ENCODE peak calls at places on chromosomes 3 and 15, in ten cellular contexts. E, D, K, C, X, R, M, S, Q and W are unnamed samples.

GRCh38 chr15:40470423-40471104 is at the start of gene CHST14:
- DNase-seq in R (peak), Q (peak), S (no peak), D (peak), K (peak), C (peak), X (peak), E (peak), M (peak), W (peak)

GRCh38 chr3:8988791-8989558 is 25.7 kb upstream of the RAD18 start:
- DNase-seq in R (no peak), M (no peak), E (no peak), C (no peak), K (no peak), Q (no peak), S (no peak), X (no peak), D (no peak), W (no peak)

GRCh38 chr3:42723146-42723683 is 20.6 kb upstream of the HHATL start:
- DNase-seq in K (no peak), S (no peak), X (no peak), D (no peak), M (peak), C (no peak), E (no peak), R (no peak), Q (no peak), W (no peak)

GRCh38 chr3:4587061-4587837 is 94.1 kb downstream of the ITPR1 start:
- DNase-seq in D (no peak), Q (peak), S (no peak), X (no peak), R (no peak), M (no peak), K (no peak), C (peak), E (no peak), W (no peak)

GRCh38 chr3:41933154-41933676 is 28.7 kb downstream of the ULK4 start:
- DNase-seq in K (no peak), E (no peak), R (no peak), M (no peak), S (peak), C (peak), Q (no peak), D (no peak), X (peak), W (no peak)

GRCh38 chr3:192884831-192885356 is 32.8 kb downstream of the MB21D2 start:
- DNase-seq in X (peak), S (no peak), C (peak), K (no peak), R (no peak), E (no peak), Q (no peak), D (no peak), M (no peak), W (no peak)

GRCh38 chr15:25514522-25514921 is 75.7 kb upstream of the UBE3A start:
- DNase-seq in S (no peak), R (no peak), Q (no peak), X (no peak), E (no peak), M (no peak), D (no peak), C (no peak), K (no peak), W (no peak)

GRCh38 chr3:123656691-123657090 is 71.8 kb upstream of the HACD2 start:
- DNase-seq in D (no peak), K (no peak), X (no peak), R (no peak), C (no peak), S (no peak), E (no peak), Q (no peak), M (no peak), W (no peak)

GRCh38 chr3:184133840-184134745 is 1.1 kb upstream of the EIF2B5 start:
- DNase-seq in K (peak), M (peak), D (peak), S (no peak), X (peak), E (peak), R (peak), C (peak), Q (peak), W (peak)

GRCh38 chr3:123423026-123423425 is 25.9 kb downstream of the ADCY5 start:
- DNase-seq in C (no peak), E (no peak), M (no peak), R (no peak), K (peak), X (no peak), Q (no peak), D (no peak), S (no peak), W (no peak)

GRCh38 chr15:83559310-83559966 is 94.5 kb upstream of the ADAMTSL3 start:
- DNase-seq in S (peak), R (peak), K (no peak), X (peak), C (peak), Q (no peak), M (peak), E (peak), D (peak), W (peak)

GRCh38 chr3:117874028-117874765 is 1160.4 kb downstream of the IGSF11 start:
- DNase-seq in Q (no peak), C (no peak), M (peak), K (no peak), E (no peak), X (peak), S (no peak), D (no peak), R (no peak), W (no peak)

GRCh38 chr3:71254658-71255057 is 328.9 kb downstream of the FOXP1 start:
- DNase-seq in C (peak), M (no peak), X (no peak), R (no peak), S (no peak), Q (no peak), E (peak), K (no peak), D (no peak), W (no peak)

GRCh38 chr15:93102211-93102610 is 13.2 kb upstream of the RGMA start:
- DNase-seq in M (no peak), K (no peak), S (no peak), X (no peak), Q (no peak), E (no peak), R (no peak), D (no peak), C (no peak), W (no peak)
- TF ChIP-seq CTCF in M (no peak), K (no peak), S (no peak), X (no peak), Q (no peak), E (no peak), R (no peak), D (no peak), C (no peak), W (no peak)

DNA sequence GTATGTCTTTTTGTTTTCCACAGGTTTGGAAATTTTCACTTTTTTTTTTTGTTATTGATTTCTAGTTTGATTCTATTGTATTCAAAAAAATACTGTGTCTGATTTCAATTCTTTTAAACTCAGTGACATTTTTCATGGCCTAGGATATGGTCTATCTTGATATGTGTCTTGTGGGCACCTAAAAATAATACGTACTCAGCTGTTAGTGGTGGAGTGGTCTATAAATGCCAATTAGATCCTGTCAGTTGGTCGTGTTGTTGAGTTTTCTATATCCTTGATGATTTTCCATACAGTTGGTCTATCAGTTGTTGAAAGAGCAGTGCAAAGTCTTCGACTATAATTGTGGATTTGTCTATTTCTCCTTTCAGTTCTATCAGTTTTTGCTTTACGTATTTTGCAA is 61.7 kb downstream of the LSM3 start:
- DNase-seq in S (no peak), K (no peak), Q (no peak), D (no peak), E (no peak), X (no peak), C (no peak), R (no peak), M (no peak), W (no peak)
- TF ChIP-seq CTCF in S (no peak), K (no peak), Q (no peak), D (no peak), E (no peak), X (no peak), C (no peak), R (no peak), M (no peak), W (no peak)

GRCh38 chr3:84978833-84979232 is 20.0 kb downstream of the CADM2 start:
- DNase-seq in Q (no peak), X (no peak), E (no peak), C (no peak), M (no peak), S (no peak), R (no peak), D (no peak), K (no peak), W (no peak)

GRCh38 chr3:84980011-84980410 is 21.2 kb downstream of the CADM2 start:
- DNase-seq in D (no peak), K (no peak), Q (no peak), C (no peak), S (no peak), M (no peak), X (no peak), R (no peak), E (peak), W (no peak)

GRCh38 chr3:84968701-84969235 is 10.0 kb downstream of the CADM2 start:
- DNase-seq in C (no peak), R (no peak), X (no peak), D (no peak), S (no peak), K (no peak), Q (no peak), E (no peak), M (no peak), W (no peak)

GRCh38 chr3:84977021-84977420 is 18.2 kb downstream of the CADM2 start:
- DNase-seq in E (no peak), X (no peak), Q (no peak), R (no peak), S (no peak), C (no peak), K (no peak), D (no peak), M (no peak), W (no peak)

GRCh38 chr3:84974347-84974746 is 15.6 kb downstream of the CADM2 start:
- DNase-seq in M (no peak), X (no peak), K (no peak), C (no peak), E (peak), Q (no peak), D (no peak), S (no peak), R (no peak), W (no peak)
- TF ChIP-seq CTCF in M (no peak), X (no peak), K (no peak), C (no peak), E (peak), Q (no peak), D (no peak), S (no peak), R (no peak), W (no peak)

GRCh38 chr15:67520276-67520975 is 505 bp upstream of the C15orf61 start:
- DNase-seq in K (no peak), E (no peak), S (no peak), X (no peak), C (no peak), D (no peak), R (peak), Q (no peak), M (no peak), W (no peak)

GRCh38 chr15:67524235-67524634 is 3.3 kb downstream of the C15orf61 start:
- DNase-seq in D (no peak), X (no peak), Q (no peak), C (no peak), E (no peak), S (no peak), M (no peak), K (no peak), R (no peak), W (no peak)

GRCh38 chr15:67523337-67523736 is 2.4 kb downstream of the C15orf61 start:
- DNase-seq in X (no peak), K (no peak), M (no peak), Q (no peak), C (no peak), R (no peak), S (no peak), E (no peak), D (no peak), W (no peak)

GRCh38 chr15:67521770-67522568 is 1.0 kb downstream of the C15orf61 start:
- DNase-seq in M (no peak), S (no peak), D (no peak), R (no peak), E (peak), X (peak), K (no peak), Q (no peak), C (peak), W (no peak)

GRCh38 chr15:67520976-67521769 is at the start of gene C15orf61:
- DNase-seq in S (no peak), C (peak), X (peak), M (peak), Q (peak), D (peak), K (peak), R (peak), E (peak), W (peak)
- TF ChIP-seq CTCF in S (peak), C (no peak), X (no peak), M (no peak), Q (no peak), D (no peak), K (no peak), R (peak), E (peak), W (peak)

DNA sequence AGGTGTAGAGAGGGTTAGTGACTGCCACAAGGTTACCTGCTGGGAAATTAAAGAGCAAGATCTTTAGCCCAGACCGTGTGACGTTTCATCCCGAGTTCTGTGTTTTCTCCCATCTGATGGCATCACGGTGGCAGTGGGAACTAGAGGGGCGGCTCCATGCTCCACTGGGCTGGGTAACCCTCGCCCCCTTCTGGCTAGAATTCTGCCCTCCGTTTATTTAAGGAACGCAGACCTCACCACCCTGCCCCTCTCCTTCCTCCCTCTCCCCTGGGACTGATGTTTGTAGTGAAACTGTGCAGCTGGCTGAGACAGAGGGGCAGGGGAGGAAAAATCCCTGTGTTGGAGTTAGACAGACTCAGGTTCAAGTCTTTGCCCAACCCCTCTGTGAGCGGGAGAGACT is 65.6 kb downstream of the ITGA11 start:
- DNase-seq in S (no peak), R (no peak), D (no peak), Q (no peak), E (no peak), K (no peak), C (no peak), M (no peak), X (no peak), W (no peak)
- TF ChIP-seq CTCF in S (no peak), R (no peak), D (no peak), Q (peak), E (no peak), K (no peak), C (no peak), M (no peak), X (no peak), W (no peak)

DNA sequence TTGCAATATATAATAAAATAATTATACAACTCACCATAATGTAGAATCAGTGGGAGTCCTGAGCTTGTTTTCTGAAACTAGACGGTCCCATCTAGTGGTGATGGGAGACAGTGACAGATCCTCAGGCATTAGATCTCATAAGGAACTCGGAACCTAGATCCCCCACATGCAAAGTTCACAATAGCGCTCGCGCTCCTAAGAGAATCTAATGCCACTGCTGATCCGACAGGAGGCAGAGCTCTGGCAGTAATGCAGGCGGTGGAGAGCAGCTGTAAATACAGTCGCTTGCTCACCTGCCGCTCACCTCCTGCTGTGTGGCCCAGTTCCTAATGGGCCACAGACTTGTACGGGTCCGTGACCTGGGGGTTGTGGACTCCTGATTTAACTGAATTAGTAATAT is 87.8 kb downstream of the P3H2 start:
- DNase-seq in S (no peak), K (no peak), M (no peak), C (no peak), Q (no peak), X (no peak), D (no peak), R (no peak), E (no peak), W (no peak)
- TF ChIP-seq CTCF in S (no peak), K (no peak), M (no peak), C (no peak), Q (no peak), X (no peak), D (no peak), R (no peak), E (no peak), W (no peak)